ENCODE peak calls at places on chromosomes 1 and 21, in seven cellular contexts. O, U, T, F, Z, Q and N are unnamed samples.

GRCh38 chr1:246971322-246971721 is 36.5 kb downstream of the ZNF695 start:
- DNase-seq in O (peak; percentile 42), U (peak; percentile 51), T (peak; percentile 63), F (peak; percentile 60), Z (no peak), Q (peak; percentile 61), N (peak; percentile 76)

GRCh38 chr1:114997510-114997909 is 32.1 kb upstream of the TSHB start:
- DNase-seq in O (no peak), U (no peak), T (no peak), F (no peak), Z (no peak), Q (no peak), N (no peak)

GRCh38 chr1:198620951-198621824 is 17.7 kb upstream of the PTPRC start:
- DNase-seq in O (peak; percentile 55), U (no peak), T (no peak), F (no peak), Z (no peak), Q (no peak), N (no peak)

GRCh38 chr1:25624155-25624554 is 7.6 kb downstream of the MAN1C1 start:
- DNase-seq in O (no peak), U (no peak), T (no peak), F (no peak), Z (no peak), Q (no peak), N (no peak)

GRCh38 chr21:29430581-29430980 is 131.9 kb downstream of the BACH1 start:
- DNase-seq in O (no peak), U (no peak), T (no peak), F (no peak), Z (no peak), Q (no peak), N (no peak)

GRCh38 chr1:12478612-12478985 is 139.4 kb downstream of the DHRS3 start:
- DNase-seq in O (peak; percentile 41), U (no peak), T (no peak), F (no peak), Z (no peak), Q (peak; percentile 44), N (no peak)

GRCh38 chr1:27597036-27597435 is 6.9 kb downstream of the AHDC1 start:
- DNase-seq in O (no peak), U (no peak), T (no peak), F (no peak), Z (no peak), Q (no peak), N (no peak)

GRCh38 chr1:42937141-42937696 is 21.4 kb downstream of the SLC2A1 start:
- DNase-seq in O (peak; percentile 9), U (no peak), T (no peak), F (peak; percentile 87), Z (peak; percentile 30), Q (no peak), N (no peak)

GRCh38 chr1:64983110-64983509 is 16.8 kb upstream of the JAK1 start:
- DNase-seq in O (no peak), U (no peak), T (no peak), F (peak; percentile 92), Z (no peak), Q (no peak), N (no peak)

GRCh38 chr21:31235671-31236450 is 108.2 kb downstream of the TIAM1 start:
- DNase-seq in O (no peak), U (no peak), T (no peak), F (no peak), Z (no peak), Q (no peak), N (no peak)

GRCh38 chr1:90959352-90960206 is 62.3 kb downstream of the ZNF644 start:
- DNase-seq in O (no peak), U (no peak), T (no peak), F (no peak), Z (no peak), Q (no peak), N (no peak)

GRCh38 chr1:30450818-30451233 is 272.6 kb downstream of the MATN1 start:
- DNase-seq in O (no peak), U (no peak), T (no peak), F (no peak), Z (no peak), Q (no peak), N (no peak)

GRCh38 chr1:33374336-33375105 is 53.6 kb upstream of the A3GALT2 start:
- DNase-seq in O (no peak), U (no peak), T (no peak), F (no peak), Z (no peak), Q (no peak), N (no peak)

GRCh38 chr1:169809370-169810095 is 14.8 kb upstream of the METTL18 start:
- DNase-seq in O (no peak), U (no peak), T (no peak), F (peak; percentile 43), Z (no peak), Q (no peak), N (peak; percentile 31)

DNA sequence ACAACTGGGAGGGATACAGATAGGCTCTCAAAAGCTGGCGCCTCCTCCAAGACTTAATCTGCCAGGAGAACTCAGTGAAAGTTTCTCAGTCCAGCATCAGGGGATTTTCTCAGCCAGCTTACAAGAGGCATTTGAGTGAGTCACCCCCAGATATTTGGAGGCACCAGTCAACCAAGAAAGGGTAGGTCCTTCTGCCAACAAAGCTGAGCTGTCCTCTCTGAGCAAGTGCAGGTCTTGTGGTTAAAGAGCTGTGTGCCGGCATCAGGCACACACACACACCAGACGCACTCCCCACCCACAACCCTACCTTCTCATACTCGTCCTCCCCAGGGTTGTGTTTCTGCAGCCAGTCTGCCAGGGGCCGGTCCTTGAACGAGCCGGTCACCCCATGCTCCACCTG is 27.0 kb upstream of the PPP1R15B start:
- DNase-seq in O (no peak), U (no peak), T (no peak), F (peak; percentile 66), Z (no peak), Q (peak; percentile 60), N (no peak)
- H3K27ac ChIP-seq in O (peak overlapping the region; percentile 75), U (no peak overlapping the region), T (peak overlapping the region; percentile 0), F (no peak overlapping the region), Z (peak overlapping the region; percentile 75), Q (peak overlapping the region; percentile 91), N (no peak overlapping the region)

GRCh38 chr1:35178295-35178695 is 14.7 kb downstream of the SFPQ start:
- DNase-seq in O (no peak), U (no peak), T (no peak), F (no peak), Z (no peak), Q (no peak), N (no peak)

GRCh38 chr1:35181790-35182455 is 11.0 kb downstream of the SFPQ start:
- DNase-seq in O (no peak), U (no peak), T (no peak), F (no peak), Z (no peak), Q (no peak), N (no peak)

GRCh38 chr1:35178874-35179380 is 14.0 kb downstream of the SFPQ start:
- DNase-seq in O (no peak), U (no peak), T (no peak), F (no peak), Z (no peak), Q (no peak), N (no peak)

GRCh38 chr1:35180776-35181374 is 12.1 kb downstream of the SFPQ start:
- DNase-seq in O (no peak), U (no peak), T (no peak), F (no peak), Z (no peak), Q (no peak), N (no peak)

GRCh38 chr1:35179864-35180263 is 13.1 kb downstream of the SFPQ start:
- DNase-seq in O (no peak), U (no peak), T (no peak), F (no peak), Z (no peak), Q (no peak), N (no peak)
- TF ChIP-seq POLR2A in O (no peak), U (no peak), T (no peak), F (no peak), Z (no peak), Q (no peak), N (no peak)

GRCh38 chr1:235207202-235207565 is 46.1 kb upstream of the RBM34 start:
- DNase-seq in O (no peak), U (no peak), T (no peak), F (no peak), Z (no peak), Q (no peak), N (no peak)

GRCh38 chr1:235203428-235203827 is 42.4 kb upstream of the RBM34 start:
- DNase-seq in O (no peak), U (no peak), T (no peak), F (no peak), Z (no peak), Q (no peak), N (no peak)

GRCh38 chr1:235205687-235206086 is 44.6 kb upstream of the RBM34 start:
- DNase-seq in O (no peak), U (no peak), T (no peak), F (no peak), Z (no peak), Q (no peak), N (no peak)

DNA sequence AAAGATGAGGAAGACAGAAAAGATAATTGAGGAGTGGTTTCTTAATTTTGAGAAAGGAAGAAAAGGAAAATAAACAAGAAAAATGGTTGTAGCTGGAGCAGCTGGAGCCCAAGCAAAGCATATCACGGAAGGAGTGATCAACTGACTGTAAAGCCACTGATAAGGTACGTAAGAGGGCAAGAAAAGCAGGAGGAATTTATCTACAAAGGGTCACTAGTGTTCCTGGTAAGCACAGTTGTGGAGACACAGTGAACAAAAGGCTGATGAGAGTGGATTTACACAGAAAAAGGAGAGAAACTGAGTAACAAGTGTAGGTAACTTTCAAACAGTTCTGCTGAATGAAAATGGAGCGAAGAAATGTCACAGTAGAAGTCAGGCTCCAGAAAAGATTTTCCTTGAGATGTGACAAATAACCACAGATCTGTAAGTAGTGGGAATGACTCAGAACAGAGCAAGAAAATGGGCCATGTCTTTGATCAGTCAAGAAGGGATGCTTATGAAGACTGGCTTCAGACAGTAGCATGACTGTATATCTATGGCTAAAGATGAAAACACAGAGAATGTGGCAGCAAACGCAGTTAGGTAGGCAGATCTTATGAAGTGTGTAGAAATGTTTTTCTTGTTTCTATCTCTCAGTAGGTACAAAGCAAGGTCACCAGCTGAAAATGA is 45.6 kb upstream of the RBM34 start:
- DNase-seq in O (no peak), U (no peak), T (no peak), F (no peak), Z (no peak), Q (no peak), N (no peak)
- H3K27ac ChIP-seq in O (no peak overlapping the region), U (no peak overlapping the region), T (no peak overlapping the region), F (no peak overlapping the region), Z (no peak overlapping the region), Q (no peak overlapping the region), N (no peak overlapping the region)

GRCh38 chr1:20663969-20664715 is 3.0 kb upstream of the DDOST start:
- DNase-seq in O (no peak), U (no peak), T (no peak), F (no peak), Z (no peak), Q (no peak), N (no peak)

GRCh38 chr1:20662110-20662475 is 924 bp upstream of the DDOST start:
- DNase-seq in O (no peak), U (no peak), T (no peak), F (no peak), Z (no peak), Q (no peak), N (no peak)

GRCh38 chr1:20660363-20661234 is 570 bp downstream of the DDOST start:
- DNase-seq in O (no peak), U (no peak), T (no peak), F (no peak), Z (no peak), Q (no peak), N (no peak)

GRCh38 chr1:20663365-20663764 is 2.2 kb upstream of the DDOST start:
- DNase-seq in O (no peak), U (no peak), T (no peak), F (no peak), Z (no peak), Q (no peak), N (no peak)

GRCh38 chr1:20661235-20662109 is at the start of gene DDOST:
- DNase-seq in O (peak; percentile 96), U (peak; percentile 94), T (peak; percentile 96), F (peak; percentile 95), Z (peak; percentile 97), Q (peak; percentile 95), N (peak; percentile 97)
- TF ChIP-seq POLR2A in O (peak; percentile 51), U (peak; percentile 36), T (no peak), F (peak; percentile 53), Z (no peak), Q (no peak), N (no peak)